ENCODE peak calls at places on chromosomes 3 and 15, in four cellular contexts. R, L, P and M are unnamed samples.

GRCh38 chr3:76470285-76470684 is 569.6 kb upstream of the ROBO2 start:
- DNase-seq in R (no peak), L (no peak), P (no peak), M (peak)

GRCh38 chr3:138861755-138862333 is 27.1 kb upstream of the PIK3CB start:
- DNase-seq in R (no peak), L (peak), P (no peak), M (no peak)

GRCh38 chr15:47857384-47858168 is 140.3 kb downstream of the SEMA6D start:
- DNase-seq in R (no peak), L (no peak), P (no peak), M (no peak)

GRCh38 chr15:48703544-48703943 is 58.0 kb upstream of the FBN1 start:
- DNase-seq in R (no peak), L (peak), P (no peak), M (no peak)

GRCh38 chr3:194304186-194304917 is 46.8 kb downstream of the CPN2 start:
- DNase-seq in R (peak), L (no peak), P (no peak), M (no peak)

GRCh38 chr3:86178095-86178494 is 812.9 kb downstream of the VGLL3 start:
- DNase-seq in R (no peak), L (no peak), P (no peak), M (no peak)

GRCh38 chr3:96347289-96347688 is 467.1 kb upstream of the EPHA6 start:
- DNase-seq in R (no peak), L (peak), P (no peak), M (no peak)

GRCh38 chr3:51388286-51389029 is 2.6 kb upstream of the RBM15B start:
- DNase-seq in R (no peak), L (peak), P (no peak), M (no peak)